ENCODE peak calls at places on chromosomes 5 and 9, in six cellular contexts. One of them, this sample, is unnamed.

GRCh38 chr9:32378496-32378895 is 5.9 kb upstream of the ACO1 start:
- DNase-seq in transverse colon: no peak
- DNase-seq in lower lobe of right lung: no peak
- DNase-seq in right atrium auricular region: no peak
- DNase-seq in kidney epithelial cell: peak
- DNase-seq in AG04450: peak
- DNase-seq in this sample: peak

GRCh38 chr5:126972062-126972895 is 58.1 kb downstream of the MARCHF3 start:
- DNase-seq in transverse colon: peak
- DNase-seq in lower lobe of right lung: no peak
- DNase-seq in right atrium auricular region: no peak
- DNase-seq in kidney epithelial cell: no peak
- DNase-seq in AG04450: no peak
- DNase-seq in this sample: no peak

GRCh38 chr5:38905516-38905915 is 59.7 kb downstream of the OSMR start:
- DNase-seq in transverse colon: no peak
- DNase-seq in lower lobe of right lung: no peak
- DNase-seq in right atrium auricular region: no peak
- DNase-seq in kidney epithelial cell: no peak
- DNase-seq in AG04450: no peak
- DNase-seq in this sample: peak

GRCh38 chr5:154745349-154745748 is 9.8 kb upstream of the LARP1 start:
- DNase-seq in transverse colon: no peak
- DNase-seq in lower lobe of right lung: no peak
- DNase-seq in right atrium auricular region: no peak
- DNase-seq in kidney epithelial cell: no peak
- DNase-seq in AG04450: no peak
- DNase-seq in this sample: no peak

GRCh38 chr5:180153099-180153498 is 55.9 kb downstream of the RASGEF1C start:
- DNase-seq in transverse colon: no peak
- DNase-seq in lower lobe of right lung: no peak
- DNase-seq in right atrium auricular region: peak
- DNase-seq in kidney epithelial cell: no peak
- DNase-seq in AG04450: no peak
- DNase-seq in this sample: no peak

GRCh38 chr5:55176176-55176818 is 3.3 kb upstream of the CDC20B start:
- DNase-seq in transverse colon: peak
- DNase-seq in lower lobe of right lung: peak
- DNase-seq in right atrium auricular region: no peak
- DNase-seq in kidney epithelial cell: no peak
- DNase-seq in AG04450: no peak
- DNase-seq in this sample: no peak

GRCh38 chr5:78542321-78542840 is 106.2 kb downstream of the LHFPL2 start:
- DNase-seq in transverse colon: no peak
- DNase-seq in lower lobe of right lung: no peak
- DNase-seq in right atrium auricular region: peak
- DNase-seq in kidney epithelial cell: no peak
- DNase-seq in AG04450: no peak
- DNase-seq in this sample: no peak

GRCh38 chr5:74556631-74557595 is 83.6 kb downstream of the ENC1 start:
- DNase-seq in transverse colon: no peak
- DNase-seq in lower lobe of right lung: no peak
- DNase-seq in right atrium auricular region: no peak
- DNase-seq in kidney epithelial cell: no peak
- DNase-seq in AG04450: no peak
- DNase-seq in this sample: peak

GRCh38 chr5:9344751-9345240 is 201.1 kb downstream of the SEMA5A start:
- DNase-seq in transverse colon: no peak
- DNase-seq in lower lobe of right lung: no peak
- DNase-seq in right atrium auricular region: no peak
- DNase-seq in kidney epithelial cell: no peak
- DNase-seq in AG04450: no peak
- DNase-seq in this sample: no peak

GRCh38 chr9:131394464-131395026 is 659 bp downstream of the PRRC2B start:
- DNase-seq in transverse colon: peak
- DNase-seq in lower lobe of right lung: peak
- DNase-seq in right atrium auricular region: no peak
- DNase-seq in kidney epithelial cell: no peak
- DNase-seq in AG04450: no peak
- DNase-seq in this sample: no peak

GRCh38 chr9:36319183-36319582 is 60.9 kb upstream of the GNE start:
- DNase-seq in transverse colon: no peak
- DNase-seq in lower lobe of right lung: no peak
- DNase-seq in right atrium auricular region: no peak
- DNase-seq in kidney epithelial cell: no peak
- DNase-seq in AG04450: no peak
- DNase-seq in this sample: no peak

GRCh38 chr9:123070210-123070609 is 36.7 kb downstream of the GPR21 start:
- DNase-seq in transverse colon: no peak
- DNase-seq in lower lobe of right lung: no peak
- DNase-seq in right atrium auricular region: no peak
- DNase-seq in kidney epithelial cell: no peak
- DNase-seq in AG04450: no peak
- DNase-seq in this sample: peak

GRCh38 chr5:89041249-89041808 is 158.3 kb upstream of the MEF2C start:
- DNase-seq in transverse colon: no peak
- DNase-seq in lower lobe of right lung: no peak
- DNase-seq in right atrium auricular region: no peak
- DNase-seq in kidney epithelial cell: no peak
- DNase-seq in AG04450: no peak
- DNase-seq in this sample: no peak

GRCh38 chr5:78806544-78806943 is 158.0 kb upstream of the LHFPL2 start:
- DNase-seq in transverse colon: no peak
- DNase-seq in lower lobe of right lung: no peak
- DNase-seq in right atrium auricular region: no peak
- DNase-seq in kidney epithelial cell: no peak
- DNase-seq in AG04450: peak
- DNase-seq in this sample: peak

GRCh38 chr5:98923961-98924360 is 4.8 kb downstream of the CHD1 start:
- DNase-seq in transverse colon: no peak
- DNase-seq in lower lobe of right lung: no peak
- DNase-seq in right atrium auricular region: no peak
- DNase-seq in kidney epithelial cell: no peak
- DNase-seq in AG04450: no peak
- DNase-seq in this sample: no peak

GRCh38 chr9:124088476-124088837 is 76.9 kb downstream of the LHX2 start:
- DNase-seq in transverse colon: no peak
- DNase-seq in lower lobe of right lung: no peak
- DNase-seq in right atrium auricular region: no peak
- DNase-seq in kidney epithelial cell: no peak
- DNase-seq in AG04450: no peak
- DNase-seq in this sample: no peak

GRCh38 chr5:132183723-132184122 is 43.9 kb downstream of the P4HA2 start:
- DNase-seq in transverse colon: no peak
- DNase-seq in lower lobe of right lung: no peak
- DNase-seq in right atrium auricular region: no peak
- DNase-seq in kidney epithelial cell: no peak
- DNase-seq in AG04450: no peak
- DNase-seq in this sample: peak

GRCh38 chr5:169178754-169179153 is 122.2 kb downstream of the SLIT3 start:
- DNase-seq in transverse colon: no peak
- DNase-seq in lower lobe of right lung: no peak
- DNase-seq in right atrium auricular region: no peak
- DNase-seq in kidney epithelial cell: no peak
- DNase-seq in AG04450: no peak
- DNase-seq in this sample: no peak

GRCh38 chr5:172766287-172767104 is 4.5 kb downstream of the DUSP1 start:
- DNase-seq in transverse colon: peak
- DNase-seq in lower lobe of right lung: peak
- DNase-seq in right atrium auricular region: peak
- DNase-seq in kidney epithelial cell: no peak
- DNase-seq in AG04450: no peak
- DNase-seq in this sample: peak

GRCh38 chr5:93620487-93621339 is 37.7 kb downstream of the NR2F1 start:
- DNase-seq in transverse colon: peak
- DNase-seq in lower lobe of right lung: peak
- DNase-seq in right atrium auricular region: no peak
- DNase-seq in kidney epithelial cell: no peak
- DNase-seq in AG04450: no peak
- DNase-seq in this sample: peak

GRCh38 chr9:14661421-14662059 is 31.7 kb downstream of the ZDHHC21 start:
- DNase-seq in transverse colon: no peak
- DNase-seq in lower lobe of right lung: no peak
- DNase-seq in right atrium auricular region: no peak
- DNase-seq in kidney epithelial cell: no peak
- DNase-seq in AG04450: peak
- DNase-seq in this sample: peak

GRCh38 chr5:151523335-151523734 is 67.8 kb downstream of the FAT2 start:
- DNase-seq in transverse colon: no peak
- DNase-seq in lower lobe of right lung: no peak
- DNase-seq in right atrium auricular region: no peak
- DNase-seq in kidney epithelial cell: no peak
- DNase-seq in AG04450: no peak
- DNase-seq in this sample: peak

GRCh38 chr5:95759005-95759404 is 27.9 kb downstream of the RHOBTB3 start:
- DNase-seq in transverse colon: no peak
- DNase-seq in lower lobe of right lung: no peak
- DNase-seq in right atrium auricular region: no peak
- DNase-seq in kidney epithelial cell: no peak
- DNase-seq in AG04450: no peak
- DNase-seq in this sample: no peak

DNA sequence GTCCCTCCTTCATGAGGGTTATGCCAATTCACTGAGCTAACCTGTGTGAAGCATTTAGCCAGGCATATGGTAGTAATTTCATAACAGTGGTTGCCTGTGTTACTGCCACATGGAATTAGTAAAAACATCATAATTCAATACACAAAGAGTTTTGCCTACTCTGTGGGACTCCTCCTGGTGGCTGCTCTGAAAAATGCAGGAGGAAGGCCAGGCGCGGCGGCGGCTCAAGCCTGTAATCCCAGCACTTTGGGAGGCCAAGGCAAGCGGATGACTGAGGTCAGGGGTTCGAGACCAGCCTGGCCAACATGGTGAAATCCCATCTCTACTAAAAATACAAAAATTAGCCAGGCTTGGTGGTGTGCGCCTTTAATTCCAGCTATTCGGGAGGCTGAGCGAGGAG is 547.3 kb downstream of the CDK5RAP2 start:
- DNase-seq in transverse colon: no peak
- DNase-seq in lower lobe of right lung: no peak
- DNase-seq in right atrium auricular region: no peak
- DNase-seq in kidney epithelial cell: no peak
- DNase-seq in AG04450: no peak
- DNase-seq in this sample: peak
- TF ChIP-seq CTCF in transverse colon: no peak
- TF ChIP-seq CTCF in lower lobe of right lung: no peak
- TF ChIP-seq CTCF in right atrium auricular region: no peak
- TF ChIP-seq CTCF in kidney epithelial cell: no peak
- TF ChIP-seq CTCF in AG04450: no peak
- TF ChIP-seq CTCF in this sample: peak

DNA sequence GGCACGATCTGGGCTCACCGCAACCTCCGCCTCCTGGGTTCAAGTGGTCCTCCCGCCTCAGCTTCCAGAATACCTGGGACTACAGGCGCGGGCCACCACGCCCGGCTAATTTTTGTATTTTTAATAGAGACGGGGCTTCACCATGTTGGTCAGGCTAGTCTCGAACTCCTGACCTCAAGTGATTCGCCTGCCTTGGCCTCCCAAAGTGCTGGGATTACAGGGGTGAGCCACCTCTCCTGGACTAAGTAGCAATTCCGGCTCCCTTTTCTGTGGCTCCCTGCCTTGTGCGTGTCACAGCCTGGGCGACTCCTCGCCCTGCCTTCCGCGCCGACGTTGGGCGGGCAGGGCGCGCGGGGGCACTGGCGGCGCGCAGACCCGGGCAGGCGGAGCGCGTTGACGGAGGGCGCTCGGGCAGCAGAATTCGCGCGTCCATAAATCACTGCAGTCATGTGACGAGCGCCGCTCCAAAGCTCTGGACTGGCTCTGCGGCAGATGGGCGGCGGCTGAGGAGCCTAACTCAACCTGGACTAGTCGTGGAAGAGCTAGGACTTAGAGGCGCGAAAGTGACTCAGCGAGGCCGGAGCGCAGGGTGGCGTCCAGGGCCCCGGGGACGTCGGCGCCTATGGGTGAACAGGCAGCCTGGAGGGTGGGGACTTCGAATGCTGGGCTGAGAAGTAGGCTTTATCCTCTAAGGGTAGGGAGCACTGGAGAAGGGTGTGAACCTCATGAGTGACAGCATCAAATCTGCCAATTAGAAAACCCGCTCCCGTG is 1.4 kb upstream of the CIZ1 start:
- DNase-seq in transverse colon: peak
- DNase-seq in lower lobe of right lung: peak
- DNase-seq in right atrium auricular region: peak
- DNase-seq in kidney epithelial cell: peak
- DNase-seq in AG04450: no peak
- DNase-seq in this sample: peak
- H3K4me3 ChIP-seq in transverse colon: peak
- H3K4me3 ChIP-seq in lower lobe of right lung: peak
- H3K4me3 ChIP-seq in right atrium auricular region: peak
- H3K4me3 ChIP-seq in kidney epithelial cell: peak
- H3K4me3 ChIP-seq in AG04450: peak
- H3K4me3 ChIP-seq in this sample: peak

DNA sequence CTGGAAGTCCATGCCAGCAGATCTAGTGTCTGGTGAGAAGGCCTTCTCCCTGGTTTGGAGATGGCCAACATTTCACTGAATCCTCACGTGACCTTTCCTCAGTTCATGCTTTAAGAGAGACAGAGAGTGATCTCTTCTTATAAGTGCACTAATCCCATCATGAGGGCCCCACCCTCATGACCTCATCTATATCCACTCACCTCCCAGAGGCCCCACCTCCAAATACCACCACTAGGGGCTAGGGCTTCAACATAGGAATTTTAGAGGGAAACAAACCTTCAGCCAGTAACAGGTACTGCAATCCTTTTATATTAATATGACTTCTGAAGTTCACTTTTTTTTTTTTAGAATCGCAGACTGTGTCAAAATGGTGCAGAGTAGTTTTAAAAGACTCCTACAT is 496.9 kb upstream of the ADAMTS16 start:
- DNase-seq in transverse colon: no peak
- DNase-seq in lower lobe of right lung: no peak
- DNase-seq in right atrium auricular region: no peak
- DNase-seq in kidney epithelial cell: no peak
- DNase-seq in AG04450: no peak
- DNase-seq in this sample: no peak
- TF ChIP-seq CTCF in transverse colon: no peak
- TF ChIP-seq CTCF in lower lobe of right lung: no peak
- TF ChIP-seq CTCF in right atrium auricular region: no peak
- TF ChIP-seq CTCF in kidney epithelial cell: no peak
- TF ChIP-seq CTCF in AG04450: no peak
- TF ChIP-seq CTCF in this sample: no peak

DNA sequence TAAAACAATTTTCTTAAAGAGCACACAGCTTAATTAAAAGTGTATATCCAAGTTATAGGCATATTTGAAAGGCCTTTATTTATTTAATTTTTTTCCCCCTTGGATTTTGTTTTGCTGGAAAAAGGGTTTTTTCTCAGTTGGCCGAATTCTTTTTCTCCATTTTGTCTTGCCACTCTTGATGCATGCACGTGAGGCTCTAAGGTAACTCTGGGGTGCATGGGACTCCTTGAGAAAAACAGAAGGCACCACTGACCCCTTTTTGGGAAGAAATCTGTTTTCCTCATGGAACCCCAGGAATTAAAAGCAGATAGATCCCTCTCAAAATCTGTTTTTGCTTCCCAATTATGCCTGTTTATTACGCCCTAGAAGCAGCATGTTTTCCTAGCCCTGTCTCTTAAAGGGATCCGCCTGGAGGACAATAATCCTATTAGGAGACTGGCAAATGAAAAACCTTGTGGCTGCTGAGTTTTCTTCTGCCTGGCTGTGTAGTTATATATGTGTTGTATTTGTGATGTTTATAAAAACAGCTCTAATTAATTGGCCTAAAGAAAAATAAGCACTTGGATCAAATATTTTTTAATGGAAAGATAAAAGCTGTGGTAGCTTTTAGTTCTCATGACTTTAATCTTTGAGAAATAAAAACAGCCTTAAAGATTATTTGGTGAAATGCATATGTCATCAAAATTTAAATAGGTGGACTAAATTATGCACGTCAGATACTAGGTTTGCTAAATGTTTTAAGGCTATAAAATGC is 435.1 kb upstream of the CDH9 start:
- DNase-seq in transverse colon: no peak
- DNase-seq in lower lobe of right lung: no peak
- DNase-seq in right atrium auricular region: no peak
- DNase-seq in kidney epithelial cell: no peak
- DNase-seq in AG04450: no peak
- DNase-seq in this sample: no peak
- H3K4me3 ChIP-seq in transverse colon: no peak
- H3K4me3 ChIP-seq in lower lobe of right lung: no peak
- H3K4me3 ChIP-seq in right atrium auricular region: no peak
- H3K4me3 ChIP-seq in kidney epithelial cell: no peak
- H3K4me3 ChIP-seq in AG04450: no peak
- H3K4me3 ChIP-seq in this sample: peak